ENCODE peak calls at places on chromosome 14, in four cellular contexts. One of them, this sample, is unnamed.

GRCh38 chr14:92785601-92786426 is 8.3 kb upstream of the GOLGA5 start:
- DNase-seq in H1: no peak
- DNase-seq in GM12878: no peak
- DNase-seq in K562: peak; percentile 32
- DNase-seq in this sample: peak; percentile 91

GRCh38 chr14:79044894-79045624 is 874.9 kb downstream of the NRXN3 start:
- DNase-seq in H1: peak; percentile 44
- DNase-seq in K562: no peak
- DNase-seq in GM12878: no peak
- DNase-seq in this sample: peak; percentile 88

GRCh38 chr14:105075364-105076295 is 10.4 kb upstream of the GPR132 start:
- DNase-seq in GM12878: no peak
- DNase-seq in K562: peak; percentile 93
- DNase-seq in H1: no peak
- DNase-seq in this sample: peak; percentile 52

GRCh38 chr14:44649056-44649455 is 142.0 kb upstream of the FSCB start:
- DNase-seq in K562: no peak
- DNase-seq in H1: no peak
- DNase-seq in GM12878: no peak
- DNase-seq in this sample: no peak

GRCh38 chr14:87097021-87097420 is 896.0 kb downstream of the GALC start:
- DNase-seq in K562: no peak
- DNase-seq in H1: no peak
- DNase-seq in GM12878: no peak
- DNase-seq in this sample: peak; percentile 80

GRCh38 chr14:30297856-30298255 is 261.1 kb upstream of the G2E3 start:
- DNase-seq in H1: no peak
- DNase-seq in K562: no peak
- DNase-seq in GM12878: no peak
- DNase-seq in this sample: no peak

GRCh38 chr14:95211721-95212504 is 54.6 kb upstream of the DICER1 start:
- DNase-seq in GM12878: peak; percentile 27
- DNase-seq in H1: no peak
- DNase-seq in K562: no peak
- DNase-seq in this sample: no peak

GRCh38 chr14:100988011-100988410 is 84.5 kb upstream of the RTL1 start:
- DNase-seq in H1: no peak
- DNase-seq in GM12878: no peak
- DNase-seq in K562: no peak
- DNase-seq in this sample: peak; percentile 43

GRCh38 chr14:101360045-101360931 is 201.0 kb upstream of the DIO3 start:
- DNase-seq in H1: no peak
- DNase-seq in K562: peak; percentile 84
- DNase-seq in GM12878: no peak
- DNase-seq in this sample: no peak

GRCh38 chr14:59918824-59919581 is 941 bp upstream of the LRRC9 start:
- DNase-seq in GM12878: no peak
- DNase-seq in K562: no peak
- DNase-seq in H1: no peak
- DNase-seq in this sample: peak; percentile 18

GRCh38 chr14:54981698-54982097 is 45.2 kb downstream of the WDHD1 start:
- DNase-seq in GM12878: no peak
- DNase-seq in K562: no peak
- DNase-seq in H1: no peak
- DNase-seq in this sample: peak; percentile 22

GRCh38 chr14:40188006-40188405 is 755.8 kb upstream of the FBXO33 start:
- DNase-seq in K562: no peak
- DNase-seq in H1: no peak
- DNase-seq in GM12878: no peak
- DNase-seq in this sample: no peak

GRCh38 chr14:55556929-55557623 is 22.9 kb upstream of the KTN1 start:
- DNase-seq in GM12878: no peak
- DNase-seq in K562: no peak
- DNase-seq in H1: no peak
- DNase-seq in this sample: peak; percentile 84

GRCh38 chr14:64867182-64867581 is 12.5 kb downstream of the SPTB start:
- DNase-seq in H1: no peak
- DNase-seq in GM12878: no peak
- DNase-seq in K562: no peak
- DNase-seq in this sample: no peak

GRCh38 chr14:89405712-89406111 is 11.3 kb downstream of the FOXN3 start:
- DNase-seq in GM12878: no peak
- DNase-seq in H1: no peak
- DNase-seq in K562: no peak
- DNase-seq in this sample: no peak

GRCh38 chr14:49612251-49612650 is 8.2 kb downstream of the RPL36AL start:
- DNase-seq in K562: no peak
- DNase-seq in H1: no peak
- DNase-seq in GM12878: no peak
- DNase-seq in this sample: no peak
- TF ChIP-seq CHD1 in K562: no peak
- TF ChIP-seq CHD1 in H1: no peak
- TF ChIP-seq CHD1 in GM12878: no peak
- TF ChIP-seq CHD1 in this sample: no peak

GRCh38 chr14:76697246-76697645 is 64.0 kb upstream of the VASH1 start:
- DNase-seq in GM12878: no peak
- DNase-seq in K562: no peak
- DNase-seq in H1: no peak
- DNase-seq in this sample: no peak

GRCh38 chr14:76696361-76696760 is 64.9 kb upstream of the VASH1 start:
- DNase-seq in GM12878: no peak
- DNase-seq in H1: no peak
- DNase-seq in K562: no peak
- DNase-seq in this sample: no peak

GRCh38 chr14:76696791-76697190 is 64.5 kb upstream of the VASH1 start:
- DNase-seq in H1: no peak
- DNase-seq in GM12878: no peak
- DNase-seq in K562: no peak
- DNase-seq in this sample: no peak

GRCh38 chr14:76695263-76695920 is 65.9 kb upstream of the VASH1 start:
- DNase-seq in GM12878: no peak
- DNase-seq in H1: no peak
- DNase-seq in K562: no peak
- DNase-seq in this sample: no peak

DNA sequence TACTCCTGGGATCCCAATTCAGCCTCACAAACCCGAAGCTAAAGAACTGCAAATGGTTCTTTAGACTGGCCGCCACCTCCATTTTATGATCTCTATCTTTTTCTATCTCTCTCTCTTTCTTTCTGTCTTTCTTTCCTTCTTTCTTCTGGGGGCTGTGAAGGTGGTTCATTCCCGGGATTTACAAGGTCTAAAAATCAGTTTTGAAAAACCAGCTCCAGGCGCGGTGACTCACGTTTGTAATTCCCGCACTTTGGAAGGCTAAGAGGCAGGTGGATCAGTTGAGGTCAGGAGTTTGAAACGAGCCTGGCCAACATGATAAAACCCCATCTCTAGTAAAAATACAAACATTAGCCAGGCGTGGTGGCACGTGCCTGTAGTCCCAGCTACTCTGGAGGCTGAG is 67.2 kb upstream of the VASH1 start:
- DNase-seq in K562: no peak
- DNase-seq in H1: no peak
- DNase-seq in GM12878: no peak
- DNase-seq in this sample: no peak
- TF ChIP-seq CHD1 in K562: no peak
- TF ChIP-seq CHD1 in H1: no peak
- TF ChIP-seq CHD1 in GM12878: no peak
- TF ChIP-seq CHD1 in this sample: no peak

DNA sequence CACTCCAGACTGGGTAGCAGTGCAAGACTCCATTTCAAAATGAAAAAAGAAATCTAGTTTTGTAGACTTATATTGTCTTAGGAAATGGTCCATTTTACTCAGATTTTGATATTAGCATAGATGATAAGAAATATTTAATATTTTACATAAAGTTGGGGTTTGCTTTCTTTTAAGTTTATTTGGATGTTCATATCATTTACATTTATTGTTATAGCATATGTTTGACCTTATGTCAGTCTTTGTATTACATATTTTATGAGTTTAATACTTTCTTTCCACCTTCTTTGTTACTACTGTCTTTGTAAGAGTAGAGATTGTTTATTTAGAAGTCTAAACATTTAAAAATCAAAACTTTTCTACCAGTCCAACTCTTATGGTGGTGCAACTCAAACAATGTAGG is 162.7 kb upstream of the OTX2 start:
- DNase-seq in GM12878: no peak
- DNase-seq in K562: no peak
- DNase-seq in H1: no peak
- DNase-seq in this sample: no peak
- TF ChIP-seq CHD1 in GM12878: no peak
- TF ChIP-seq CHD1 in K562: no peak
- TF ChIP-seq CHD1 in H1: no peak
- TF ChIP-seq CHD1 in this sample: no peak

GRCh38 chr14:75442642-75443041 is 14.8 kb downstream of the JDP2 start:
- DNase-seq in GM12878: no peak
- DNase-seq in H1: no peak
- DNase-seq in K562: peak; percentile 74
- DNase-seq in this sample: peak; percentile 57
- TF ChIP-seq CHD1 in GM12878: no peak
- TF ChIP-seq CHD1 in H1: no peak
- TF ChIP-seq CHD1 in K562: no peak
- TF ChIP-seq CHD1 in this sample: no peak

This sample was measured in IMR-90.